ENCODE peak calls at places on chromosomes 3 and 15, in eight cellular contexts. S, H, M, K, D, T, U and C are unnamed samples.

GRCh38 chr15:51076898-51077564 is 17.7 kb downstream of the TNFAIP8L3 start:
- DNase-seq in T (peak; percentile 70), K (peak; percentile 25), D (no peak), M (no peak), U (peak; percentile 55), H (no peak), S (no peak), C (no peak)

GRCh38 chr3:149217347-149217746 is 4.3 kb downstream of the CP start:
- DNase-seq in D (no peak), S (no peak), H (no peak), T (no peak), K (no peak), U (no peak), M (no peak), C (no peak)

GRCh38 chr3:127628788-127629456 is at the start of gene PODXL2:
- DNase-seq in T (peak; percentile 53), M (peak; percentile 77), S (no peak), D (no peak), H (peak; percentile 50), U (peak; percentile 59), K (peak; percentile 51), C (no peak)

GRCh38 chr3:123068227-123069020 is 1.6 kb downstream of the PDIA5 start:
- DNase-seq in U (peak; percentile 66), K (no peak), M (no peak), S (no peak), D (no peak), H (no peak), T (no peak), C (no peak)

GRCh38 chr15:64197425-64197824 is 34.6 kb upstream of the PPIB start:
- DNase-seq in K (no peak), M (no peak), T (no peak), H (no peak), D (no peak), U (no peak), S (no peak), C (no peak)

GRCh38 chr3:111811811-111812210 is 47.3 kb upstream of the PHLDB2 start:
- DNase-seq in T (no peak), U (no peak), S (no peak), K (no peak), M (no peak), H (no peak), D (no peak), C (no peak)

GRCh38 chr3:161296814-161297213 is 74.5 kb downstream of the SPTSSB start:
- DNase-seq in M (no peak), D (no peak), H (no peak), K (no peak), T (no peak), S (no peak), U (no peak), C (no peak)

GRCh38 chr15:93829115-93829849 is 402.1 kb upstream of the MCTP2 start:
- DNase-seq in U (no peak), M (no peak), H (no peak), K (no peak), T (no peak), D (no peak), S (no peak), C (no peak)

GRCh38 chr3:127049390-127049789 is 66.5 kb downstream of the PLXNA1 start:
- DNase-seq in U (peak; percentile 50), K (no peak), D (no peak), H (no peak), S (no peak), M (no peak), T (no peak), C (no peak)

GRCh38 chr3:132210476-132211346 is 106.5 kb upstream of the ACP3 start:
- DNase-seq in H (no peak), M (peak; percentile 27), S (no peak), T (peak; percentile 30), K (peak; percentile 30), D (no peak), U (peak; percentile 77), C (no peak)

GRCh38 chr15:68739390-68740075 is 81.2 kb downstream of the ANP32A start:
- DNase-seq in H (no peak), S (no peak), T (no peak), K (no peak), D (no peak), U (no peak), M (no peak), C (no peak)

GRCh38 chr3:128455786-128456748 is 10.6 kb downstream of the DNAJB8 start:
- DNase-seq in D (no peak), T (no peak), U (no peak), K (no peak), M (no peak), H (no peak), S (no peak), C (no peak)

GRCh38 chr3:84967767-84968581 is 9.2 kb downstream of the CADM2 start:
- DNase-seq in S (no peak), H (no peak), U (no peak), K (no peak), D (no peak), M (no peak), T (no peak), C (no peak)

GRCh38 chr15:64502537-64502936 is 42.2 kb downstream of the ZNF609 start:
- DNase-seq in M (no peak), H (no peak), K (no peak), T (no peak), U (no peak), D (no peak), S (no peak), C (no peak)